ENCODE peak calls at places on chromosomes 13 and 19, in six cellular contexts. One of them, this sample, is unnamed.
A peak's percentile ranks its signal among the peaks of the same experiment; 100 is the strongest.

GRCh38 chr19:30111456-30111855 is 169.4 kb downstream of the URI1 start:
- DNase-seq in AG09309: no peak
- DNase-seq in GM13976: no peak
- DNase-seq in WTC11: no peak
- DNase-seq in breast epithelium: no peak
- DNase-seq in nephron progenitor cell: no peak
- DNase-seq in this sample: no peak

GRCh38 chr13:100789481-100789880 is 114.9 kb upstream of the TMTC4 start:
- DNase-seq in WTC11: no peak
- DNase-seq in AG09309: no peak
- DNase-seq in breast epithelium: no peak
- DNase-seq in GM13976: no peak
- DNase-seq in nephron progenitor cell: no peak
- DNase-seq in this sample: no peak

GRCh38 chr13:113077953-113078894 is 27.4 kb upstream of the F7 start:
- DNase-seq in AG09309: no peak
- DNase-seq in nephron progenitor cell: no peak
- DNase-seq in GM13976: no peak
- DNase-seq in WTC11: no peak
- DNase-seq in breast epithelium: no peak
- DNase-seq in this sample: no peak

GRCh38 chr19:23460656-23461055 is 65.4 kb upstream of the ZNF91 start:
- DNase-seq in nephron progenitor cell: no peak
- DNase-seq in breast epithelium: no peak
- DNase-seq in AG09309: no peak
- DNase-seq in WTC11: no peak
- DNase-seq in GM13976: no peak
- DNase-seq in this sample: no peak

GRCh38 chr19:17846146-17846545 is 1.6 kb downstream of the JAK3 start:
- DNase-seq in GM13976: no peak
- DNase-seq in nephron progenitor cell: no peak
- DNase-seq in WTC11: no peak
- DNase-seq in AG09309: no peak
- DNase-seq in breast epithelium: no peak
- DNase-seq in this sample: peak; percentile 47

GRCh38 chr19:52464798-52465470 is 11.6 kb downstream of the ZNF578 start:
- DNase-seq in AG09309: no peak
- DNase-seq in breast epithelium: no peak
- DNase-seq in GM13976: no peak
- DNase-seq in WTC11: peak; percentile 73
- DNase-seq in nephron progenitor cell: peak; percentile 49
- DNase-seq in this sample: no peak

GRCh38 chr19:49057636-49058234 is at the start of gene CGB7:
- DNase-seq in breast epithelium: no peak
- DNase-seq in nephron progenitor cell: peak; percentile 89
- DNase-seq in GM13976: peak; percentile 61
- DNase-seq in AG09309: no peak
- DNase-seq in WTC11: peak; percentile 86
- DNase-seq in this sample: peak; percentile 38

GRCh38 chr19:50720921-50721291 is 1.3 kb upstream of the SHANK1 start:
- DNase-seq in AG09309: peak; percentile 32
- DNase-seq in WTC11: peak; percentile 36
- DNase-seq in breast epithelium: no peak
- DNase-seq in nephron progenitor cell: peak; percentile 27
- DNase-seq in GM13976: no peak
- DNase-seq in this sample: no peak

GRCh38 chr13:27965740-27966640 is 3.1 kb downstream of the CDX2 start:
- DNase-seq in WTC11: peak; percentile 84
- DNase-seq in breast epithelium: no peak
- DNase-seq in GM13976: peak; percentile 37
- DNase-seq in nephron progenitor cell: peak; percentile 59
- DNase-seq in AG09309: no peak
- DNase-seq in this sample: no peak

GRCh38 chr13:91557328-91557727 is 158.9 kb downstream of the GPC5 start:
- DNase-seq in WTC11: no peak
- DNase-seq in breast epithelium: no peak
- DNase-seq in GM13976: no peak
- DNase-seq in nephron progenitor cell: no peak
- DNase-seq in AG09309: no peak
- DNase-seq in this sample: no peak

GRCh38 chr19:5719274-5719960 is 529 bp downstream of the LONP1 start:
- DNase-seq in AG09309: no peak
- DNase-seq in GM13976: no peak
- DNase-seq in WTC11: no peak
- DNase-seq in nephron progenitor cell: no peak
- DNase-seq in breast epithelium: no peak
- DNase-seq in this sample: peak; percentile 63

GRCh38 chr19:12723383-12723642 is 419 bp downstream of the TNPO2 start:
- DNase-seq in WTC11: no peak
- DNase-seq in breast epithelium: no peak
- DNase-seq in GM13976: no peak
- DNase-seq in AG09309: no peak
- DNase-seq in nephron progenitor cell: no peak
- DNase-seq in this sample: no peak

GRCh38 chr13:40189885-40190655 is 476.4 kb downstream of the FOXO1 start:
- DNase-seq in GM13976: no peak
- DNase-seq in breast epithelium: no peak
- DNase-seq in AG09309: no peak
- DNase-seq in WTC11: no peak
- DNase-seq in nephron progenitor cell: peak; percentile 16
- DNase-seq in this sample: no peak

GRCh38 chr19:57135797-57136196 is 9.2 kb downstream of the ZIM3 start:
- DNase-seq in nephron progenitor cell: no peak
- DNase-seq in WTC11: no peak
- DNase-seq in AG09309: no peak
- DNase-seq in breast epithelium: no peak
- DNase-seq in GM13976: no peak
- DNase-seq in this sample: no peak

GRCh38 chr13:97982286-97982685 is 28.8 kb downstream of the IPO5 start:
- DNase-seq in nephron progenitor cell: no peak
- DNase-seq in AG09309: no peak
- DNase-seq in GM13976: no peak
- DNase-seq in WTC11: no peak
- DNase-seq in breast epithelium: no peak
- DNase-seq in this sample: no peak

GRCh38 chr13:75797719-75798118 is 161.6 kb downstream of the LMO7 start:
- DNase-seq in AG09309: no peak
- DNase-seq in breast epithelium: no peak
- DNase-seq in WTC11: no peak
- DNase-seq in GM13976: no peak
- DNase-seq in nephron progenitor cell: no peak
- DNase-seq in this sample: no peak

GRCh38 chr13:35474551-35474950 is 1.9 kb downstream of the MAB21L1 start:
- DNase-seq in breast epithelium: no peak
- DNase-seq in WTC11: no peak
- DNase-seq in nephron progenitor cell: peak; percentile 2
- DNase-seq in AG09309: no peak
- DNase-seq in GM13976: no peak
- DNase-seq in this sample: no peak

GRCh38 chr13:91369432-91369831 is 21.9 kb downstream of the MIR17HG start:
- DNase-seq in nephron progenitor cell: no peak
- DNase-seq in GM13976: no peak
- DNase-seq in breast epithelium: no peak
- DNase-seq in AG09309: no peak
- DNase-seq in WTC11: no peak
- DNase-seq in this sample: peak; percentile 68

GRCh38 chr19:55579766-55580621 is 654 bp downstream of the ZNF579 start:
- DNase-seq in nephron progenitor cell: peak; percentile 56
- DNase-seq in breast epithelium: no peak
- DNase-seq in WTC11: peak; percentile 33
- DNase-seq in GM13976: peak; percentile 70
- DNase-seq in AG09309: no peak
- DNase-seq in this sample: peak; percentile 28

GRCh38 chr19:19514215-19514633 is 1.1 kb downstream of the TSSK6 start:
- DNase-seq in WTC11: no peak
- DNase-seq in breast epithelium: no peak
- DNase-seq in AG09309: no peak
- DNase-seq in nephron progenitor cell: no peak
- DNase-seq in GM13976: no peak
- DNase-seq in this sample: no peak

GRCh38 chr13:62158520-62158919 is 742.9 kb upstream of the PCDH20 start:
- DNase-seq in GM13976: no peak
- DNase-seq in WTC11: no peak
- DNase-seq in nephron progenitor cell: no peak
- DNase-seq in AG09309: no peak
- DNase-seq in breast epithelium: no peak
- DNase-seq in this sample: no peak

GRCh38 chr13:93932901-93933300 is 546.6 kb downstream of the DCT start:
- DNase-seq in WTC11: no peak
- DNase-seq in GM13976: no peak
- DNase-seq in nephron progenitor cell: no peak
- DNase-seq in breast epithelium: no peak
- DNase-seq in AG09309: no peak
- DNase-seq in this sample: no peak

GRCh38 chr19:34588249-34588648 is 88.7 kb downstream of the SCGB2B2 start:
- DNase-seq in AG09309: no peak
- DNase-seq in nephron progenitor cell: no peak
- DNase-seq in WTC11: no peak
- DNase-seq in breast epithelium: no peak
- DNase-seq in GM13976: no peak
- DNase-seq in this sample: peak; percentile 54

GRCh38 chr13:78524936-78525335 is 78.4 kb downstream of the POU4F1 start:
- DNase-seq in GM13976: no peak
- DNase-seq in breast epithelium: no peak
- DNase-seq in WTC11: no peak
- DNase-seq in AG09309: no peak
- DNase-seq in nephron progenitor cell: no peak
- DNase-seq in this sample: no peak

GRCh38 chr19:40594657-40595077 is 6.5 kb upstream of the LTBP4 start:
- DNase-seq in GM13976: no peak
- DNase-seq in AG09309: no peak
- DNase-seq in nephron progenitor cell: no peak
- DNase-seq in breast epithelium: no peak
- DNase-seq in WTC11: no peak
- DNase-seq in this sample: no peak

GRCh38 chr13:51761638-51762350 is 42.2 kb downstream of the DHRS12 start:
- DNase-seq in nephron progenitor cell: no peak
- DNase-seq in WTC11: no peak
- DNase-seq in breast epithelium: no peak
- DNase-seq in GM13976: no peak
- DNase-seq in AG09309: no peak
- DNase-seq in this sample: no peak

GRCh38 chr19:18742838-18743237 is 48.3 kb downstream of the COMP start:
- DNase-seq in nephron progenitor cell: no peak
- DNase-seq in AG09309: no peak
- DNase-seq in breast epithelium: no peak
- DNase-seq in GM13976: no peak
- DNase-seq in WTC11: no peak
- DNase-seq in this sample: no peak

GRCh38 chr13:113231306-113232207 is 22.1 kb downstream of the CUL4A start:
- DNase-seq in AG09309: no peak
- DNase-seq in WTC11: no peak
- DNase-seq in breast epithelium: no peak
- DNase-seq in nephron progenitor cell: no peak
- DNase-seq in GM13976: no peak
- DNase-seq in this sample: no peak

GRCh38 chr13:110193491-110193890 is 113.5 kb downstream of the COL4A1 start:
- DNase-seq in nephron progenitor cell: no peak
- DNase-seq in WTC11: no peak
- DNase-seq in breast epithelium: no peak
- DNase-seq in GM13976: no peak
- DNase-seq in AG09309: no peak
- DNase-seq in this sample: no peak

GRCh38 chr13:48532146-48532472 is 771 bp downstream of the RCBTB2 start:
- DNase-seq in WTC11: peak; percentile 13
- DNase-seq in GM13976: no peak
- DNase-seq in nephron progenitor cell: no peak
- DNase-seq in breast epithelium: no peak
- DNase-seq in AG09309: no peak
- DNase-seq in this sample: peak; percentile 4

GRCh38 chr13:48531416-48532145 is 1.3 kb downstream of the RCBTB2 start:
- DNase-seq in nephron progenitor cell: no peak
- DNase-seq in breast epithelium: no peak
- DNase-seq in GM13976: no peak
- DNase-seq in AG09309: no peak
- DNase-seq in WTC11: no peak
- DNase-seq in this sample: peak; percentile 14

GRCh38 chr13:48533986-48534600 is 1.2 kb upstream of the RCBTB2 start:
- DNase-seq in breast epithelium: no peak
- DNase-seq in AG09309: no peak
- DNase-seq in WTC11: no peak
- DNase-seq in GM13976: no peak
- DNase-seq in nephron progenitor cell: no peak
- DNase-seq in this sample: no peak

GRCh38 chr13:48533207-48533499 is 273 bp upstream of the RCBTB2 start:
- DNase-seq in AG09309: no peak
- DNase-seq in nephron progenitor cell: no peak
- DNase-seq in breast epithelium: no peak
- DNase-seq in WTC11: no peak
- DNase-seq in GM13976: no peak
- DNase-seq in this sample: no peak

GRCh38 chr13:48532473-48533206 is at the start of gene RCBTB2:
- DNase-seq in breast epithelium: peak; percentile 95
- DNase-seq in nephron progenitor cell: peak; percentile 99
- DNase-seq in AG09309: peak; percentile 87
- DNase-seq in WTC11: peak; percentile 99
- DNase-seq in GM13976: peak; percentile 99
- DNase-seq in this sample: peak; percentile 98
- TF ChIP-seq CTCF in breast epithelium: no peak
- TF ChIP-seq CTCF in nephron progenitor cell: no peak
- TF ChIP-seq CTCF in AG09309: no peak
- TF ChIP-seq CTCF in WTC11: no peak
- TF ChIP-seq CTCF in GM13976: no peak
- TF ChIP-seq CTCF in this sample: no peak

DNA sequence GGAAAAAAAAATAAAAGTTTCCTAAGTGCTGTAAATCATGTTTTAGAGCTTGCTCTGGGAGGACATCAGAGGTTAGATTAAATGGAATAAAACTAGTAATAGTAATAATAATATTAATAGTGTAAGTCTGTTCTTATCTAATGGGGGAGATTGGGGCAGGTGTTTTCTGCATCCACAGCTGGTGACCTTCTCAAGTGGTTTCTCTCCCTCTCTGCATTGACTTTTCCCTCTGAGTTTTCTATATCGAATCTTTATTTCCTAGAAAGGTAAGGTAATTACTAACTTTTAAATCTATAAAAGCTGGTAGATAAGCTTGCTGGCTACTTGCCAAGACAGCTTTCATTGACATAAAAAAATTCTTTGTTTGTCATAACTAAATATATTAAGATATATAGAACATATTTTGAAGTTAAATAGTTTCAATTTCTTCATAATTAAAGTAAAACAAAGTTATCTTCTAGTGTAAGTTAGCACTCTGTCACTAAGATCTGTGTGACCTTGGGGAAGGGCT is 49.6 kb upstream of the DIAPH3 start:
- DNase-seq in AG09309: no peak
- DNase-seq in WTC11: no peak
- DNase-seq in GM13976: no peak
- DNase-seq in breast epithelium: no peak
- DNase-seq in nephron progenitor cell: no peak
- DNase-seq in this sample: no peak
- TF ChIP-seq CTCF in AG09309: no peak
- TF ChIP-seq CTCF in WTC11: no peak
- TF ChIP-seq CTCF in GM13976: no peak
- TF ChIP-seq CTCF in breast epithelium: no peak
- TF ChIP-seq CTCF in nephron progenitor cell: no peak
- TF ChIP-seq CTCF in this sample: no peak

GRCh38 chr13:43567608-43568007 is 219.2 kb downstream of the ENOX1 start:
- DNase-seq in nephron progenitor cell: no peak
- DNase-seq in WTC11: no peak
- DNase-seq in GM13976: no peak
- DNase-seq in breast epithelium: no peak
- DNase-seq in AG09309: peak; percentile 18
- DNase-seq in this sample: no peak
- TF ChIP-seq CTCF in nephron progenitor cell: no peak
- TF ChIP-seq CTCF in WTC11: no peak
- TF ChIP-seq CTCF in GM13976: no peak
- TF ChIP-seq CTCF in breast epithelium: no peak
- TF ChIP-seq CTCF in AG09309: no peak
- TF ChIP-seq CTCF in this sample: no peak

GRCh38 chr13:47258384-47258783 is 361.5 kb upstream of the HTR2A start:
- DNase-seq in nephron progenitor cell: no peak
- DNase-seq in GM13976: no peak
- DNase-seq in WTC11: no peak
- DNase-seq in breast epithelium: no peak
- DNase-seq in AG09309: no peak
- DNase-seq in this sample: no peak
- TF ChIP-seq CTCF in nephron progenitor cell: no peak
- TF ChIP-seq CTCF in GM13976: no peak
- TF ChIP-seq CTCF in WTC11: no peak
- TF ChIP-seq CTCF in breast epithelium: no peak
- TF ChIP-seq CTCF in AG09309: no peak
- TF ChIP-seq CTCF in this sample: no peak

This sample was measured in activated CD8-positive, alpha-beta T cell treated with anti-CD3 and anti-CD28 coated beads for 36 hours.